ENCODE peak calls at places on chromosomes 2 and 18, in nine cellular contexts. C is spleen, L is HepG2, A is A549, R is GM23338, E is tibial artery, W is right lobe of liver, M is esophagus squamous epithelium, O is neural progenitor cell. G is an unnamed sample.

GRCh38 chr2:236903978-236904377 is 181.7 kb upstream of the COPS8 start:
- DNase-seq in C (no peak), L (no peak), A (no peak), R (no peak), E (no peak), W (no peak), M (no peak), O (no peak), G (no peak)

GRCh38 chr2:102508863-102509262 is 35.8 kb downstream of the SLC9A4 start:
- DNase-seq in C (peak), L (no peak), A (no peak), R (no peak), E (no peak), W (no peak), M (no peak), O (no peak), G (no peak)

GRCh38 chr2:75605770-75606535 is 40.6 kb upstream of the MRPL19 start:
- DNase-seq in C (no peak), L (peak), A (peak), R (peak), E (no peak), W (no peak), M (no peak), O (peak), G (peak)

GRCh38 chr18:59783138-59783537 is 85.9 kb upstream of the CCBE1 start:
- DNase-seq in C (no peak), L (peak), A (peak), R (peak), E (no peak), W (no peak), M (no peak), O (peak), G (no peak)

GRCh38 chr2:19503915-19504314 is 145.5 kb upstream of the OSR1 start:
- DNase-seq in C (no peak), L (no peak), A (no peak), R (no peak), E (no peak), W (no peak), M (no peak), O (no peak), G (no peak)

GRCh38 chr2:113136828-113137775 is 9.7 kb downstream of the IL1RN start:
- DNase-seq in C (no peak), L (peak), A (peak), R (peak), E (no peak), W (no peak), M (no peak), O (peak), G (no peak)

GRCh38 chr2:98412751-98413445 is 31.8 kb upstream of the INPP4A start:
- DNase-seq in C (no peak), L (peak), A (peak), R (peak), E (no peak), W (no peak), M (no peak), O (peak), G (no peak)

GRCh38 chr18:51666717-51667320 is 469.3 kb upstream of the MEX3C start:
- DNase-seq in C (no peak), L (no peak), A (peak), R (peak), E (no peak), W (no peak), M (no peak), O (peak), G (no peak)

GRCh38 chr2:212548459-212548815 is 9.8 kb upstream of the ERBB4 start:
- DNase-seq in C (no peak), L (peak), A (peak), R (peak), E (no peak), W (no peak), M (no peak), O (peak), G (peak)

GRCh38 chr2:17245921-17246320 is 272.3 kb downstream of the RAD51AP2 start:
- DNase-seq in C (no peak), L (no peak), A (no peak), R (no peak), E (no peak), W (no peak), M (no peak), O (no peak), G (no peak)

GRCh38 chr2:101205521-101205998 is 47.1 kb upstream of the CNOT11 start:
- DNase-seq in C (no peak), L (peak), A (peak), R (peak), E (peak), W (peak), M (no peak), O (peak), G (peak)

GRCh38 chr2:36270758-36271157 is 84.8 kb upstream of the CRIM1 start:
- DNase-seq in C (no peak), L (no peak), A (no peak), R (peak), E (no peak), W (no peak), M (no peak), O (peak), G (no peak)

GRCh38 chr2:55550368-55551102 is 31.0 kb downstream of the CFAP36 start:
- DNase-seq in C (no peak), L (no peak), A (no peak), R (no peak), E (no peak), W (no peak), M (no peak), O (no peak), G (no peak)

GRCh38 chr2:118622931-118623330 is 224.5 kb downstream of the EN1 start:
- DNase-seq in C (no peak), L (no peak), A (no peak), R (no peak), E (no peak), W (no peak), M (no peak), O (no peak), G (no peak)

GRCh38 chr2:149579972-149580882 is 7.3 kb downstream of the MMADHC start:
- DNase-seq in C (no peak), L (no peak), A (no peak), R (no peak), E (no peak), W (no peak), M (no peak), O (no peak), G (no peak)

GRCh38 chr2:160736148-160736547 is 242.5 kb upstream of the RBMS1 start:
- DNase-seq in C (no peak), L (no peak), A (no peak), R (no peak), E (no peak), W (no peak), M (no peak), O (no peak), G (no peak)

GRCh38 chr2:173090291-173090877 is 14.7 kb downstream of the MAP3K20 start:
- DNase-seq in C (no peak), L (no peak), A (peak), R (peak), E (no peak), W (no peak), M (no peak), O (peak), G (no peak)

GRCh38 chr2:160576054-160576499 is 82.5 kb upstream of the RBMS1 start:
- DNase-seq in C (no peak), L (no peak), A (peak), R (no peak), E (no peak), W (no peak), M (no peak), O (no peak), G (no peak)

GRCh38 chr2:230262246-230262645 is 36.7 kb downstream of the SP140 start:
- DNase-seq in C (no peak), L (no peak), A (no peak), R (no peak), E (no peak), W (no peak), M (no peak), O (no peak), G (no peak)

GRCh38 chr2:84946204-84947009 is 24.6 kb upstream of the KCMF1 start:
- DNase-seq in C (peak), L (peak), A (peak), R (no peak), E (peak), W (no peak), M (no peak), O (no peak), G (no peak)

GRCh38 chr2:191693151-191693550 is 15.2 kb downstream of the NABP1 start:
- DNase-seq in C (no peak), L (no peak), A (no peak), R (no peak), E (no peak), W (no peak), M (no peak), O (no peak), G (no peak)

GRCh38 chr18:2655954-2656236 is 369 bp downstream of the SMCHD1 start:
- DNase-seq in C (no peak), L (no peak), A (peak), R (peak), E (no peak), W (no peak), M (peak), O (no peak), G (no peak)

GRCh38 chr18:75895135-75895534 is 467.6 kb upstream of the SMIM21 start:
- DNase-seq in C (no peak), L (no peak), A (no peak), R (no peak), E (no peak), W (no peak), M (no peak), O (no peak), G (no peak)

GRCh38 chr2:71281950-71282349 is 49.6 kb upstream of the ZNF638 start:
- DNase-seq in C (no peak), L (no peak), A (no peak), R (no peak), E (no peak), W (no peak), M (no peak), O (no peak), G (no peak)

GRCh38 chr2:71277159-71277498 is 50.2 kb upstream of the PAIP2B start:
- DNase-seq in C (no peak), L (no peak), A (no peak), R (no peak), E (no peak), W (no peak), M (no peak), O (no peak), G (no peak)

GRCh38 chr2:71276311-71277158 is 49.6 kb upstream of the PAIP2B start:
- DNase-seq in C (peak), L (peak), A (peak), R (peak), E (peak), W (peak), M (peak), O (peak), G (peak)

GRCh38 chr2:71275939-71276310 is 49.0 kb upstream of the PAIP2B start:
- DNase-seq in C (no peak), L (no peak), A (no peak), R (no peak), E (no peak), W (no peak), M (no peak), O (no peak), G (no peak)

DNA sequence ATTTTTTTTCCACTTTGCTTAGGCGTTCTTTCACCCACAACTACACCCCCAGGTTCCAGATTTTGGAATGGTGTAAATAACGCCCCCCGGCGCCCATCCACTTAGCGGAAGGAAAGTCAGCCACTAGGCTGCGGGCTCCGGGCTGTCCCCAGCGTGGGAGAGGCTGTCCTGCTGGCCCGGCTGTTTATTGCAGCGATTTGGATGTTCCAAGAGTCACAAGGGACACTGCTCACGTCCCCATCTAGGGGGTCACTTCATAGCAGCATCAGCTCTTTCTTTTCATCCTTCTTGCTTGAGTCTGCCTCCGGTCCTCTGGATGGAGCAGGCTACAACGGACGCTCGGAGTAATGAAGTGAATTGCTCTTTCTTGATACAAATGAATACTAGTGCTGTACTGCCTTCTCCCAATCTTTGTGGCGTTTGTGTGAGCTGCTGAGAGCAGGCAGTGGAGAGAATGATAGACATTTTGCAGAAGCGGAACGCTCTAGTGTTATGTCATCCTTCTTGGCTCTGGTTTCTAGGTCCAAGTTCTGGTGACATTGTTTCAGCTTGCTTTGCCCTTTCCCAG is 50.7 kb upstream of the PAIP2B start:
- DNase-seq in C (peak), L (peak), A (peak), R (peak), E (peak), W (peak), M (no peak), O (peak), G (peak)
- TF ChIP-seq CTCF in C (no peak), L (no peak), A (peak), R (peak), E (peak), W (peak), M (peak), O (peak), G (no peak)

GRCh38 chr2:96929245-96929925 is 57.0 kb downstream of the FAM178B start:
- DNase-seq in C (no peak), L (no peak), A (no peak), R (no peak), E (no peak), W (no peak), M (no peak), O (no peak), G (no peak)

GRCh38 chr2:96926236-96926635 is 56.4 kb upstream of the SEMA4C start:
- DNase-seq in C (no peak), L (no peak), A (no peak), R (no peak), E (no peak), W (no peak), M (no peak), O (no peak), G (no peak)

GRCh38 chr2:96927420-96928171 is 57.7 kb upstream of the SEMA4C start:
- DNase-seq in C (no peak), L (no peak), A (no peak), R (no peak), E (peak), W (no peak), M (no peak), O (no peak), G (no peak)

GRCh38 chr2:96926791-96927190 is 56.9 kb upstream of the SEMA4C start:
- DNase-seq in C (no peak), L (no peak), A (no peak), R (no peak), E (no peak), W (no peak), M (no peak), O (no peak), G (no peak)

DNA sequence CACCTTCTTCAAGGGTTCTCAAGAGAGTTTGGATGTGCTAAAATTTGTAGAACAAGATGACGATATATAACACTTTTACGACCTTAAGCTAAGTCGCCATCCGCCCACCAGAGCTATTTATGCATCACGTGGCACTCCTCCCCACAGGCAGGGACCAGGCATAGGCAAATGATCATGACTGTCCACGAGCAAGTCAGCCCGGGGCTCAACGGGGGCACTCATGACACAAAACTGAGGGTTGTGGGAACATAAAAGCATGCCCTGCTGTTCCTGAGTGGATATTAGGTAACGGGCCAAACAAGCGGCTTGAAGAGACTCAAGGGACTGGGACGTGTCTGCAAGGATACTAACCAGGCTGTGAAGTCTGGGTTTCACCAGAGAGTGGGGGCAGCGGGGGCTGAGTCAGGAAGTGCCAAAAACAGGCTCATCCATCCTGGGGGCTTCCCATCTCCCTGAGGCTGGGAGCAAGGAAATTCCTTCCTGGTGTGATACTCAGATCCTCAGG is 58.1 kb downstream of the FAM178B start:
- DNase-seq in C (no peak), L (no peak), A (no peak), R (no peak), E (peak), W (no peak), M (no peak), O (no peak), G (no peak)
- H3K27ac ChIP-seq in C (no peak), L (no peak), A (no peak), R (no peak), E (peak), W (no peak), M (peak), O (no peak), G (no peak)

GRCh38 chr2:200922439-200922838 is 33.3 kb downstream of the NIF3L1 start:
- DNase-seq in C (no peak), L (no peak), A (no peak), R (no peak), E (no peak), W (no peak), M (no peak), O (no peak), G (no peak)
- TF ChIP-seq CTCF in C (no peak), L (no peak), A (no peak), R (no peak), E (no peak), W (no peak), M (no peak), O (no peak), G (no peak)

DNA sequence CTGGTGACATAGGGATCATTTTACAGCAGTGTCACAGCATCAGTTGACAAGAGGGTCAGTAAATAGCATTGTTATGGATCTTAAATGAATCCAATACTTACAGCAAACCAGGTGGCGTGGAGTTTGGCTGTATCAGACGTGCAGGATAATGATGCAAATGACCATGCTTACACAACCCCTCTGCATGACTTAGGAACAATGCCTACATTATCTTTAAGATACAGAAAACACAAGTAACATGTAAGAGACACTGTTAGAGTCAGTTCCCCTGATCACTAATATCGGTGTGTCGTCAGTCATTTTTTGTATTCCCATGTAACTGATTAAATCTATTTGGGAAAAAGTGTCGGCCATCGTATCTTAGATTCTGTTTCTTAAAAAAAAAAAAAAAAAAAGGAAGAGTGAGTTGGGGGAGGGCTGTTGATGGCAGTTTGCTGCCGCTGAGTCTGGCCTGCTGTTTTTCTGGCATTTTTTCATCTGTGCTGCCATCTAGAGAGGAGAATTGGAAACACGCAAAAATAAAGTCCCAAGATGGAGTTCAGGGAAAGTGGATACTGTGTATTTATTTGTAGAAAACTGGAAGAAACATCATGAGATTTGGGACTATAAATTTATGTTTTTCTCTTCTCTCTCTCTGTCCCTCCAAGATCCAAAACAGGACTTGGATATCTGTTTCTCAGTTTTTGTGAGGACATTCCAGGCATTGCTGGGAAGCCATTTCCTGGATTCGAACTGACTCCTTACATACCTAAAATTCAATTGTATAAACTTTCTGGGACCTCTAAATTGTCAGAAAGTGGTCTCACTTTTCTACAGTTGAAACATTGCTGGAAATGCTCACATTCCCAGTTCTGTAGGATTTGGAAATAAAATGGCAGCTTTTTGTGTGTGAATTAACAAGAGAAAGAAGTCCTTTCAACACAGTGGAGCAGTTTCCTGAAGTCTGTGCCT is 60.3 kb upstream of the AGPS start:
- DNase-seq in C (no peak), L (peak), A (peak), R (peak), E (no peak), W (peak), M (no peak), O (peak), G (peak)
- H3K27ac ChIP-seq in C (peak), L (peak), A (peak), R (peak), E (peak), W (no peak), M (peak), O (no peak), G (no peak)

GRCh38 chr2:240640939-240641338 is 15.7 kb downstream of the GPR35 start:
- DNase-seq in C (no peak), L (peak), A (peak), R (peak), E (peak), W (peak), M (no peak), O (peak), G (peak)
- TF ChIP-seq CTCF in C (no peak), L (peak), A (peak), R (peak), E (no peak), W (peak), M (no peak), O (peak), G (peak)

G was measured in pancreas.